ENCODE peak calls at places on chromosomes 11 and 22, in five cellular contexts. S, H, Q, R and O are unnamed samples.

GRCh38 chr22:49553518-49554295 is 274.0 kb downstream of the BRD1 start:
- DNase-seq in S (no peak), H (no peak), Q (no peak), R (no peak), O (no peak)

GRCh38 chr22:36548606-36549005 is 19.6 kb upstream of the EIF3D start:
- DNase-seq in S (peak), H (no peak), Q (no peak), R (no peak), O (no peak)

GRCh38 chr22:50568626-50569025 is 5.9 kb upstream of the SYCE3 start:
- DNase-seq in S (no peak), H (no peak), Q (no peak), R (no peak), O (no peak)

GRCh38 chr22:41998361-41999261 is at the start of gene WBP2NL:
- DNase-seq in S (peak), H (peak), Q (peak), R (peak), O (peak)

GRCh38 chr11:96658436-96658835 is 268.6 kb downstream of the JRKL start:
- DNase-seq in S (no peak), H (no peak), Q (no peak), R (no peak), O (no peak)

GRCh38 chr22:16917144-16918003 is 90.6 kb downstream of the GAB4 start:
- DNase-seq in S (peak), H (peak), Q (peak), R (peak), O (peak)

GRCh38 chr11:111541209-111542061 is 915 bp downstream of the LAYN start:
- DNase-seq in S (peak), H (no peak), Q (peak), R (peak), O (peak)

GRCh38 chr22:22061085-22062077 is 78.8 kb upstream of the TOP3B start:
- DNase-seq in S (peak), H (peak), Q (no peak), R (peak), O (peak)

GRCh38 chr11:122267602-122268001 is 151.6 kb upstream of the BLID start:
- DNase-seq in S (no peak), H (no peak), Q (no peak), R (no peak), O (no peak)

GRCh38 chr11:9884601-9885000 is 220.7 kb downstream of the SWAP70 start:
- DNase-seq in S (no peak), H (no peak), Q (no peak), R (no peak), O (no peak)

GRCh38 chr11:65502274-65502851 is 3.5 kb downstream of the MALAT1 start:
- DNase-seq in S (peak), H (no peak), Q (no peak), R (no peak), O (no peak)

GRCh38 chr22:37020192-37020479 is 594 bp downstream of the MPST start:
- DNase-seq in S (no peak), H (peak), Q (no peak), R (no peak), O (peak)

GRCh38 chr11:63663809-63664208 is 7.4 kb downstream of the ATL3 start:
- DNase-seq in S (no peak), H (no peak), Q (no peak), R (no peak), O (no peak)

GRCh38 chr11:36509265-36509664 is 807 bp downstream of the TRAF6 start:
- DNase-seq in S (no peak), H (no peak), Q (no peak), R (no peak), O (no peak)

GRCh38 chr11:80837051-80837450 is 1396.2 kb upstream of the TENM4 start:
- DNase-seq in S (no peak), H (no peak), Q (no peak), R (no peak), O (no peak)

GRCh38 chr11:76278526-76278925 is 72.2 kb upstream of the WNT11 start:
- DNase-seq in S (no peak), H (no peak), Q (no peak), R (no peak), O (no peak)

GRCh38 chr22:45067731-45068130 is 57.9 kb upstream of the PHF21B start:
- DNase-seq in S (no peak), H (no peak), Q (no peak), R (no peak), O (no peak)

GRCh38 chr22:46561435-46561905 is 24.1 kb upstream of the CELSR1 start:
- DNase-seq in S (no peak), H (peak), Q (no peak), R (no peak), O (no peak)

GRCh38 chr22:44025171-44026065 is 1.3 kb downstream of the PARVB start:
- DNase-seq in S (peak), H (peak), Q (peak), R (no peak), O (no peak)

GRCh38 chr11:131977854-131978253 is 607.4 kb downstream of the NTM start:
- DNase-seq in S (no peak), H (no peak), Q (no peak), R (no peak), O (no peak)

GRCh38 chr11:20221546-20221945 is 61.3 kb upstream of the DBX1 start:
- DNase-seq in S (no peak), H (no peak), Q (no peak), R (no peak), O (no peak)

GRCh38 chr22:45448431-45448830 is 34.9 kb downstream of the RIBC2 start:
- DNase-seq in S (peak), H (peak), Q (no peak), R (peak), O (peak)

GRCh38 chr22:50010676-50011446 is 1.7 kb downstream of the IL17REL start:
- DNase-seq in S (no peak), H (no peak), Q (no peak), R (no peak), O (no peak)

GRCh38 chr22:39098576-39098975 is 1.5 kb downstream of the APOBEC3H start:
- DNase-seq in S (no peak), H (no peak), Q (no peak), R (no peak), O (no peak)

GRCh38 chr22:46100401-46101105 is 49.8 kb upstream of the PPARA start:
- DNase-seq in S (no peak), H (no peak), Q (no peak), R (no peak), O (no peak)

GRCh38 chr11:71454470-71455113 is 1.6 kb downstream of the NADSYN1 start:
- DNase-seq in S (no peak), H (no peak), Q (no peak), R (no peak), O (no peak)

GRCh38 chr11:43989162-43989961 is 46.9 kb downstream of the C11orf96 start:
- DNase-seq in S (peak), H (peak), Q (no peak), R (peak), O (peak)

GRCh38 chr22:33130473-33130872 is 72.3 kb upstream of the SYN3 start:
- DNase-seq in S (no peak), H (no peak), Q (no peak), R (no peak), O (no peak)

GRCh38 chr11:123268118-123268517 is 73.1 kb upstream of the CLMP start:
- DNase-seq in S (no peak), H (no peak), Q (no peak), R (no peak), O (no peak)

GRCh38 chr11:111387318-111387863 is 8.3 kb upstream of the POU2AF1 start:
- DNase-seq in S (no peak), H (no peak), Q (no peak), R (no peak), O (no peak)

GRCh38 chr11:117026593-117027330 is 71.5 kb downstream of the SIK3 start:
- DNase-seq in S (no peak), H (no peak), Q (no peak), R (no peak), O (no peak)

GRCh38 chr11:48047616-48048015 is 67.3 kb downstream of the PTPRJ start:
- DNase-seq in S (no peak), H (no peak), Q (no peak), R (no peak), O (no peak)

GRCh38 chr11:5553347-5553746 is 5.0 kb upstream of the OR52H1 start:
- DNase-seq in S (no peak), H (no peak), Q (no peak), R (no peak), O (no peak)

GRCh38 chr11:68372625-68373024 is 60.2 kb downstream of the LRP5 start:
- DNase-seq in S (no peak), H (no peak), Q (no peak), R (peak), O (no peak)
- H3K27ac ChIP-seq in S (no peak), H (peak), Q (peak), R (no peak), O (peak)

DNA sequence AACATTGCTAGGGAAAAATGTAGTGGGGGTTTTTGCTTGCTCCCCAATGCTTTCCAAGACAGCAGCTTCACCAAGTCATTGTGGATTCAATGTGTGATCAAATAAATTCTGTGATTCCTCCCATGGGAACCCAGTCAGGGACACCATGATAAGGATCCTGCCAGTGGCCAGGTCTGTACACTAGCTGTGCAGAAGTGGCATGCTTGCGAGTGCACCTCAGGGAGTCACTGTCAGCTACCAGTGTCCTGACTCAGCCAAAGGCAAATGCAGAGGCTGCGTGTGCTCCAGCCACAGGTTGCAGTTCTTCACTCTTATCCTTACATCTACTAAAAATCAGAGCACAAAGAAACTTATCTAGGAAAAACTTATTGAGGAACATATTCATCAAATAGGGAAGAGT is 9.4 kb upstream of the ACRV1 start:
- DNase-seq in S (no peak), H (no peak), Q (no peak), R (no peak), O (no peak)
- TF ChIP-seq POLR2A in S (no peak), H (no peak), Q (no peak), R (no peak), O (no peak)

DNA sequence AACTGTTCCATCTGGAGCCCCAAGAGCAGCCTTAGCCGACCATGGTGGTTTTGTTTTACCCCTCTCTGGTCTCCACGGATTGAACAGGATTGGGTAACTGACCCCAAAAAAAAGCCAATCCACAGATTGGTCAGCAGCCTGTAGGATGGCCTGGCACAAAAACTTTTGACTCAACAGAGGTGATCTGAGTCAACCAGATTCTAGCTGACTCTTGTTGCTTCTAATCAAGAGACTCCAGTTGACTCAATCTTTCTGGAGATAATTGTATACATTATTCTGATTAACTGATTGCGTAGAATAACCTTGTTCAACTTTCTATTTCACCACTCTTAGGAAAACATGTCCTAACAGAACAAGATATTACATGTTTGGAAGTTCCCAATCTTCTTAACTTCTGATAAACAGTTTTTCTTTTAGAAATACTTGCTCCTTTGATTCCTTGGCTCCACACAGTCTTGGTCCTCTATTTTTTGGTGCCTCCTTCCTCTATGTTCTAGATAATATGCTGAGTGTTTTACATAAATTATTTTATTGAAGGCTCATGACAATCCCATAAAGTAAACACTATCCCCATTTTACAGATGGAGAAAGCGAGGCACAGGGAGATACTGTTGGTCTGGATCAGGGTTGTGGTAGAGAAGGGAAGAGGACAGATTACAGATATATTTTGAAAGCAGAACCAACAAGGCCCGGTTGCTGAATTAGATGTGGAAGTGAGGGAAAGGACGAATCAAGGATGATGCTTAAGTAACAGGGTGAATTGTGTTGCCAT is 11.5 kb upstream of the ZC3H12C start:
- DNase-seq in S (no peak), H (no peak), Q (no peak), R (no peak), O (no peak)
- H3K4me3 ChIP-seq in S (no peak), H (no peak), Q (no peak), R (no peak), O (no peak)

GRCh38 chr11:128505449-128506058 is 81.8 kb downstream of the ETS1 start:
- DNase-seq in S (no peak), H (no peak), Q (no peak), R (no peak), O (no peak)

GRCh38 chr11:128507936-128508335 is 79.4 kb downstream of the ETS1 start:
- DNase-seq in S (no peak), H (no peak), Q (no peak), R (no peak), O (no peak)

GRCh38 chr11:128508785-128509518 is 78.4 kb downstream of the ETS1 start:
- DNase-seq in S (no peak), H (no peak), Q (no peak), R (no peak), O (no peak)

GRCh38 chr11:128506384-128506783 is 81.0 kb downstream of the ETS1 start:
- DNase-seq in S (no peak), H (no peak), Q (no peak), R (no peak), O (no peak)

GRCh38 chr11:128506999-128507591 is 80.3 kb downstream of the ETS1 start:
- DNase-seq in S (peak), H (peak), Q (peak), R (peak), O (peak)
- H3K27ac ChIP-seq in S (peak), H (peak), Q (peak), R (no peak), O (peak)

DNA sequence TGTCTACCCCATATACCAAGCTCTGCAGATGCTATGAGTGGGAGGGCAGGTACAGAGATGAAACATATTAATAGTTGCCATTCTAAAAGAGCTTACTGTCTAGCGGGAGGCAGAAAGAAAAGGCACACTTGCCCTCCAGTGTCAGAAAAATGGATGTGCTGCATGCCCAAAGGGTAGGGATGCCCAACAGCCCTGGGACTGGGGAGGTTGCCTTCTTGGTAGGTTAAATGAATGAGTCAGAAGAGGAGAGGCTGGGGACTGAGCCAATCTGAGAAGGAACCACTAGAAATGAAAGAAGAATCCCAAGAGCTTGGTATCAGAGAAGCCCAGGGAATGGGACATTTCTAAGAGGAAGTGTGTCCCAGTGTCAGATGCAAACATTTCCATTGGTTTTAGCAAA is 1.2 kb downstream of the BIRC3 start:
- DNase-seq in S (no peak), H (no peak), Q (no peak), R (no peak), O (no peak)
- TF ChIP-seq POLR2A in S (no peak), H (no peak), Q (no peak), R (no peak), O (no peak)

GRCh38 chr11:62552465-62552782 is 5.8 kb upstream of the AHNAK start:
- DNase-seq in S (no peak), H (no peak), Q (no peak), R (no peak), O (no peak)

GRCh38 chr11:62552931-62553838 is 6.6 kb upstream of the AHNAK start:
- DNase-seq in S (peak), H (peak), Q (peak), R (peak), O (peak)

GRCh38 chr11:62555464-62556092 is 9.0 kb upstream of the AHNAK start:
- DNase-seq in S (no peak), H (peak), Q (no peak), R (no peak), O (no peak)

GRCh38 chr11:62554377-62554776 is 7.8 kb upstream of the AHNAK start:
- DNase-seq in S (no peak), H (peak), Q (no peak), R (no peak), O (no peak)

DNA sequence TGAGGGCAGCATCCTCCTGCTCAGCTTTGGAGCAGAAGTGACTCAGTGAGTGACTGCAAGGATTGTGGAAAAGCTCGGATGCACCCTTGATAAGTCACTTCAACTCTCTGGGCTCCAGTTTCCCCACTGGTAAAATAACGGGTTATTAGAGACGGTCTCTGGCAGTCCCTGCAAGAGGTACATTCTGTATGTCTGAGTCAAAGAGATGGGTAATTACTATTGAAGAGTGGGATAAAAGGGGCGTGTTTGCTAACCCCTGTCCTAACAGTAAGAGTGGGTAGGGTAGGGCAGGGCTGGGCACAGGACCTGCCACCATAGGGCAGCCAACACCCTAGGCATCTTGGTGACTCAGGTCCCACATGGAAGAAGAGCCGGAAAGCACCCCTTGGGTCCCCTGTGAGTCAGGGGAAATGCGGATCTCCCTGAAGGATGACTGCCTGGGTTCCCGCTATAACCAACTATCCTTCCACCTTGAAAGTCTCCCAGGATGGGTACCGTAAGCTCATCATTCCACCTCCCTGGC is 7.3 kb upstream of the AHNAK start:
- DNase-seq in S (no peak), H (no peak), Q (no peak), R (no peak), O (no peak)
- H3K4me3 ChIP-seq in S (no peak), H (no peak), Q (peak), R (no peak), O (peak)

GRCh38 chr11:11973361-11973800 is 35.0 kb downstream of the DKK3 start:
- DNase-seq in S (peak), H (peak), Q (peak), R (peak), O (peak)
- H3K27ac ChIP-seq in S (peak), H (peak), Q (peak), R (no peak), O (peak)

GRCh38 chr11:114819028-114819427 is 140.7 kb downstream of the NXPE2 start:
- DNase-seq in S (no peak), H (no peak), Q (no peak), R (no peak), O (no peak)

GRCh38 chr11:114822038-114822437 is 143.7 kb downstream of the NXPE2 start:
- DNase-seq in S (no peak), H (no peak), Q (no peak), R (no peak), O (no peak)

GRCh38 chr11:114818382-114818781 is 140.1 kb downstream of the NXPE2 start:
- DNase-seq in S (no peak), H (no peak), Q (no peak), R (no peak), O (no peak)

GRCh38 chr11:114820621-114821020 is 142.3 kb downstream of the NXPE2 start:
- DNase-seq in S (no peak), H (no peak), Q (no peak), R (no peak), O (no peak)

DNA sequence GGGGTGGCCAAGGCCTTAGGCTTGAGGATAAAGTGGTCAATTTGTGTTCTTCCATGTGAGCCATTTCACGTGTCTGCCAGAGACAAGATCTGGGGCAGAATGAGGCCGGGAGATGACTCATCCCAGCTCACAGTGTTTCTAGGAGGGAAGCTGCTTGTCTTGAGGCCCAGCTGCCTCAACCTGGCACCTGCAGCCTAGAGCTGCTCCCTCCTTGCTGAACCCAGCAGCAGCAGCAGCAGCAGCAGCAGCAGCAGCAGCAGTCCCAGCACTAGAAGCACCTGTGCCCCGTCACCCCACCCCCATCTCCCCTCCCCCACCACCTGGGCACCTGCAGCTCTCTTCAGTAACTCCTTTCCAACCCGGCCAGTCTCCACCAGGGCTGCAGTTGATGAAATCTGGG is 143.3 kb downstream of the NXPE2 start:
- DNase-seq in S (no peak), H (no peak), Q (no peak), R (no peak), O (no peak)
- TF ChIP-seq POLR2A in S (no peak), H (no peak), Q (no peak), R (no peak), O (no peak)

DNA sequence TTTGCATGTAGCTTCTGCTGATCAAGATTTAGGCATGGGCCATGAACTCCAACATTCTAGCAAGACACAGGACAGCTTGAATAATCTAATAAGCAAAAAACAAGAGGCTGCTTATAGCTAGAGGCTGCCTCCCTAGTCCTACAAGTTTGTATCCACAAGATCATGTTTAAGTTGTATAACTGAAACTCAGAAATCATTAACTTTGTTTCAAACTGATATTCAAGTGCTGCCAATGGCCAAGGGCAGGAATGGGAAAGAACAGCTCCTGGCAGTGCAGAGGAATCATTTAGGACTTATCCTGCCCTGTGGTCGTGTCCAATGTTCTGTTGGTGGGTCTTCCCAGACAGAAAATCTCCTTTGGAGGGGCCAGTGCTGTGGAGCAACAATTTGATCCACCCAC is 209.6 kb upstream of the DDI1 start:
- DNase-seq in S (no peak), H (no peak), Q (no peak), R (no peak), O (no peak)
- H3K4me3 ChIP-seq in S (no peak), H (no peak), Q (no peak), R (no peak), O (no peak)

GRCh38 chr11:6653656-6654055 is 2.0 kb downstream of the DCHS1 start:
- DNase-seq in S (no peak), H (no peak), Q (no peak), R (no peak), O (no peak)
- H3K27ac ChIP-seq in S (no peak), H (no peak), Q (no peak), R (no peak), O (peak)